ENCODE peak calls at places on chromosomes 5 and 9, in seven cellular contexts. J is tibial nerve, V is MCF 10A, A is cardiac muscle cell, D is posterior cingulate gyrus, K is fibroblast of pulmonary artery, S is RPMI7951. I is an unnamed sample.

GRCh38 chr9:111525056-111525977 is at the start of gene ZNF483:
- DNase-seq in J (peak; percentile 42), V (peak; percentile 84), A (peak; percentile 83), D (peak; percentile 84), K (peak; percentile 81), S (peak; percentile 71), I (peak; percentile 50)

GRCh38 chr5:170315154-170315553 is 17.6 kb upstream of the LCP2 start:
- DNase-seq in J (peak; percentile 84), V (no peak), A (peak; percentile 74), D (peak; percentile 75), K (peak; percentile 55), S (peak; percentile 24), I (no peak)

GRCh38 chr9:85723220-85723619 is 18.5 kb downstream of the AGTPBP1 start:
- DNase-seq in J (no peak), V (no peak), A (no peak), D (no peak), K (no peak), S (no peak), I (no peak)

GRCh38 chr5:112762113-112762810 is 24.6 kb downstream of the APC start:
- DNase-seq in J (no peak), V (no peak), A (peak; percentile 37), D (no peak), K (peak; percentile 38), S (peak; percentile 2), I (no peak)

GRCh38 chr9:110148384-110148783 is 59.6 kb downstream of the C9orf152 start:
- DNase-seq in J (no peak), V (no peak), A (no peak), D (no peak), K (no peak), S (peak; percentile 66), I (no peak)

GRCh38 chr9:20014168-20014567 is 225.3 kb upstream of the SLC24A2 start:
- DNase-seq in J (no peak), V (no peak), A (no peak), D (no peak), K (no peak), S (no peak), I (no peak)

GRCh38 chr5:87368601-87369000 is 44.1 kb downstream of the CCNH start:
- DNase-seq in J (no peak), V (no peak), A (no peak), D (no peak), K (no peak), S (no peak), I (no peak)

GRCh38 chr5:134252671-134253070 is 26.8 kb upstream of the PPP2CA start:
- DNase-seq in J (no peak), V (peak; percentile 73), A (peak; percentile 64), D (no peak), K (peak; percentile 84), S (peak; percentile 73), I (no peak)

GRCh38 chr9:31166516-31166915 is 1217.9 kb upstream of the ACO1 start:
- DNase-seq in J (no peak), V (no peak), A (peak; percentile 1), D (no peak), K (no peak), S (no peak), I (no peak)

GRCh38 chr5:150085950-150086715 is at the start of gene CSF1R:
- DNase-seq in J (no peak), V (no peak), A (no peak), D (no peak), K (no peak), S (no peak), I (no peak)

GRCh38 chr5:140549237-140550144 is 2.0 kb downstream of the EIF4EBP3 start:
- DNase-seq in J (peak; percentile 56), V (peak; percentile 35), A (peak; percentile 66), D (no peak), K (peak; percentile 58), S (no peak), I (no peak)

GRCh38 chr9:131278421-131279111 is 2.3 kb upstream of the FAM78A start:
- DNase-seq in J (no peak), V (no peak), A (no peak), D (no peak), K (no peak), S (no peak), I (no peak)

GRCh38 chr5:98157368-98157767 is 616.1 kb upstream of the RGMB start:
- DNase-seq in J (no peak), V (no peak), A (no peak), D (no peak), K (no peak), S (no peak), I (no peak)

GRCh38 chr9:136587944-136588662 is 42.3 kb upstream of the NOTCH1 start:
- DNase-seq in J (no peak), V (no peak), A (peak; percentile 54), D (no peak), K (peak; percentile 62), S (no peak), I (no peak)

GRCh38 chr9:12702160-12702758 is 9.1 kb downstream of the TYRP1 start:
- DNase-seq in J (peak; percentile 35), V (peak; percentile 76), A (peak; percentile 91), D (no peak), K (peak; percentile 90), S (peak; percentile 59), I (no peak)

I was measured in brain pericyte.